ENCODE peak calls at places on chromosomes 11 and 22, in four cellular contexts. C, V, S and E are unnamed samples.

GRCh38 chr11:46039990-46040389 is 81.3 kb downstream of the PHF21A start:
- DNase-seq in V (peak; percentile 62), S (no peak), C (peak; percentile 61), E (no peak)

GRCh38 chr22:20084547-20085413 is 4.7 kb downstream of the DGCR8 start:
- DNase-seq in V (peak; percentile 6), C (peak; percentile 14), S (peak; percentile 38), E (no peak)

GRCh38 chr11:68127791-68128681 is 6.8 kb upstream of the CHKA start:
- DNase-seq in C (peak; percentile 74), V (peak; percentile 76), S (no peak), E (peak; percentile 78)

GRCh38 chr11:45597116-45597515 is 68.3 kb downstream of the CHST1 start:
- DNase-seq in C (no peak), V (no peak), S (no peak), E (no peak)

GRCh38 chr11:104892723-104893511 is 5.3 kb downstream of the CASP12 start:
- DNase-seq in S (no peak), V (peak; percentile 27), C (peak; percentile 55), E (peak; percentile 83)

GRCh38 chr11:67273260-67273990 is 7.2 kb downstream of the GRK2 start:
- DNase-seq in V (no peak), C (no peak), S (no peak), E (no peak)

GRCh38 chr11:57566035-57566504 is 1.4 kb downstream of the UBE2L6 start:
- DNase-seq in C (peak; percentile 58), S (no peak), V (peak; percentile 44), E (peak; percentile 53)

GRCh38 chr22:26887456-26887855 is 230.1 kb downstream of the MIAT start:
- DNase-seq in S (no peak), C (peak; percentile 90), V (peak; percentile 84), E (peak; percentile 54)

GRCh38 chr22:43376765-43377485 is 33.8 kb upstream of the SCUBE1 start:
- DNase-seq in C (no peak), S (no peak), V (no peak), E (no peak)

GRCh38 chr11:102559839-102560238 is 29.3 kb upstream of the MMP7 start:
- DNase-seq in C (no peak), V (no peak), S (no peak), E (no peak)

GRCh38 chr11:100562102-100562501 is 125.0 kb upstream of the ARHGAP42 start:
- DNase-seq in S (no peak), C (peak; percentile 80), V (peak; percentile 80), E (peak; percentile 93)

GRCh38 chr11:130872961-130873360 is 43.3 kb downstream of the SNX19 start:
- DNase-seq in C (peak; percentile 66), V (peak; percentile 59), S (no peak), E (no peak)

GRCh38 chr22:23522642-23523251 is 57.3 kb downstream of the IGLL1 start:
- DNase-seq in V (peak; percentile 42), S (no peak), C (peak; percentile 52), E (peak; percentile 15)

GRCh38 chr11:45161252-45162063 is 15.0 kb downstream of the PRDM11 start:
- DNase-seq in C (no peak), S (no peak), V (no peak), E (no peak)

GRCh38 chr11:66069715-66070603 is at the start of gene PACS1:
- DNase-seq in V (peak; percentile 88), C (peak; percentile 92), S (peak; percentile 74), E (peak; percentile 69)
- TF ChIP-seq CTCF in V (no peak), C (no peak), S (no peak), E (peak; percentile 0)

DNA sequence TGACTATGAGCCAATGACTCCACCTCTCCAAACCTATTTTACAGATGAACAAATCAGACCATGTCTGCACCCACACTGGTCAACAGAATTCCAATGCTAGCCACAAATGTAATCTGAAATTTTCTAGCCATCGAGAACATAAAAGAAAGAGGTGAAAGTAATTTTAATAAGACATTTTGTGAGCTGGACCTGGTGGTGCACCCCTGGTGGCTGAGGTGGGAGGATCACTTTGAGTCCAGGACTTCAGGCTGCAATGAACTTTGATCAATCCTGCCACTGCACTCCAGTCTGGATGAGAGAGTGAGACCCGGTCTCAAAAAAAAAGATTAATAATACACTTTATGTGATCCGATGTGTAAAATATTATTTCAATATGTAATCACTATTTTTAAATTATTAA is 9.4 kb upstream of the RNF185 start:
- DNase-seq in V (no peak), S (no peak), C (peak; percentile 40), E (no peak)
- TF ChIP-seq CTCF in V (peak; percentile 47), S (peak; percentile 6), C (peak; percentile 57), E (peak; percentile 39)

DNA sequence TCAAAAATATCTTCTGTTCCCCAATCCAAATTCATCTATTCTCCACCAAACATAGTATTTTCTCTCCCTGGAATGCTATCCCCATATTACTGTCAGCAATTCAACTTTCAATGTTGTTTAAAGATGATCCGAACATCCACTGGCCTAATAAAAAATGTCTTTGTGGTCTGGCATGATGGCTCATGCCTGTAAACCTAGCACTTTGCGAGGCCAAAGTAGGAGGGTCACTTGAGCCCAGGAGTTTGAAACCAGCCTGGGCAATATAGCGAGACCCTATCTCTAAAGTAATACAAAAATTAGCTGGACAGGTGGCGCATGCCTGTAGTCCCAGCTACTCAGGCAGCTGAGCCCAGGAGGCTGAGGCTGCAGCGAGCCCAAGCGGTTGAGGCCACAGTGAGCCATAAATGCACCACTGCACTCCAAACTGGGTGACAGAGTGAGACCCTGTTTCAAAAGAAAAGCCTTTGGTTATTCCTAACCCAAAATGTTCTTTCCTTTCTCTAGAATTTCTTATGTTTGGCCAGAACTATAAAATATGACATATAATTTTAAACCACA is 29.8 kb downstream of the SIK3 start:
- DNase-seq in C (peak; percentile 24), S (no peak), V (no peak), E (no peak)
- TF ChIP-seq CTCF in C (no peak), S (no peak), V (no peak), E (no peak)

DNA sequence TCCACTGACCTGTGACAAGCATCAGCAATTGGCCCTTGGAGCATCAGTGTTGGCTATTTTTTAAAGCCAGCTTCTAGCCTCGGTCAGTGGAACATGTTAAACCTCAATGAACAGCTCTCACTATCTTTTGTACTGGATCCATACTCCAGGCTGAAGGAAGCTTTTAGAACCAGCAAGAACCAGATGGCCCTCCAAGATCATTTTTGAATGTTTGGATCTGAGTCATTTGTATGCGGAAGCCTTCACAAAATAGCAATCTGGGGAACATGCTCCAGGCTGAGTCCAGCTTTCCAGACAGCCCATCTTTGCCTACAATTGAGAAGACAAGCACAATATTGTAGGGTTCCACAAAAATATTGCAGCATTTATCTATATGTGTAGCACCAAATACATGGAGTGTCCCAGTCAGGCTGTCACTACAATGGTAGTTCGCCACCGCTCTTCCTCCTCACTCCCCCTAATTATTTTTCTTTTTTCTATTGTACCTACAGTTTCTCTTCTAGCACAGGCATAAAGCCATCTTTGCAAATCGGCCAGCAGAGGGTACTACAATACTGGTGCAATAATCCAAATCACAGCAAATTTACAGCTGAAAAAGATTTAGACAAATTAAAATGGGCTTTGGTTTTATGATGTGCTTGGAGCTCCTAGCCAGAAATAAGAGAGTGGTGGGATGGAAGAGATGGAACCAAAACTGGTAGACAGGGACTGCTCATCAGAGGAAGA is 177.4 kb upstream of the BLID start:
- DNase-seq in S (no peak), V (peak; percentile 28), C (peak; percentile 56), E (no peak)
- TF ChIP-seq CTCF in S (no peak), V (peak; percentile 19), C (peak; percentile 44), E (no peak)

GRCh38 chr11:449889-450808 is at the start of gene PTDSS2:
- DNase-seq in C (peak; percentile 99), V (peak; percentile 97), S (peak; percentile 89), E (peak; percentile 95)
- TF ChIP-seq CTCF in C (no peak), V (no peak), S (no peak), E (no peak)

DNA sequence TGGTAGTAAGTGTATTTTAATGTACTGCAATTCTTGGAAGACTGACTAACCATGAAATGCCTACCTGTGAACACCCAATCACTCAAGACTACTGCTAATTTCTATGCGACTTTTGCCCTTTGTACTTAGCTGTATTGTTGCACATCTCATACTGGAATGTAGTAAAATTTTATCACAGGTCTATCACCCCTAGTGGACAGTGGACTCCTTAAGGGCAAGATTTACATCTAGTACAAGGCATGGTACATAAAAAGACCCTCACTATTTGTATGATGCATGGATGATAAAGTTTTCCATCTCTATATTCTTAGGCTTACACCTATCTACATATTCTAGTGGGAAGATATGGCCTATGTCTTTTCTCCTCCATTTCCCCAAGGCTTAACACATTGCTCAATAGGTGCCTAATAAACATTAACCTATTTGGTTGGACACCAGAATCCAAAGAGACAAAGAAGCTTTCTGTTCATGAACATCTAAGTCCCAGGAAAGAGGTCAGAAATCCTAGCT is 26.1 kb downstream of the SERGEF start:
- DNase-seq in S (no peak), V (peak; percentile 7), C (no peak), E (no peak)
- TF ChIP-seq CTCF in S (no peak), V (peak; percentile 37), C (peak; percentile 11), E (no peak)

GRCh38 chr11:65852508-65853248 is 5.3 kb downstream of the CFL1 start:
- DNase-seq in V (no peak), S (no peak), C (no peak), E (no peak)

GRCh38 chr11:65854161-65854592 is 3.8 kb downstream of the CFL1 start:
- DNase-seq in S (no peak), V (no peak), C (no peak), E (no peak)

GRCh38 chr11:65854871-65855837 is 2.8 kb downstream of the CFL1 start:
- DNase-seq in S (no peak), C (no peak), V (no peak), E (no peak)

GRCh38 chr11:65851811-65852507 is 6.0 kb downstream of the CFL1 start:
- DNase-seq in C (peak; percentile 34), S (no peak), V (no peak), E (no peak)

GRCh38 chr11:65853249-65853979 is 4.6 kb downstream of the CFL1 start:
- DNase-seq in C (no peak), S (no peak), V (no peak), E (no peak)
- TF ChIP-seq CTCF in C (no peak), S (no peak), V (peak; percentile 6), E (no peak)

GRCh38 chr11:36034572-36035331 is 90.9 kb downstream of the LDLRAD3 start:
- DNase-seq in C (peak; percentile 85), S (peak; percentile 62), V (peak; percentile 78), E (peak; percentile 17)

GRCh38 chr11:36033082-36033751 is 89.4 kb downstream of the LDLRAD3 start:
- DNase-seq in C (no peak), S (no peak), V (peak; percentile 56), E (no peak)

GRCh38 chr11:36027731-36028130 is 83.9 kb downstream of the LDLRAD3 start:
- DNase-seq in S (no peak), C (no peak), V (no peak), E (no peak)

GRCh38 chr11:36033936-36034335 is 90.1 kb downstream of the LDLRAD3 start:
- DNase-seq in V (no peak), C (no peak), S (no peak), E (no peak)

DNA sequence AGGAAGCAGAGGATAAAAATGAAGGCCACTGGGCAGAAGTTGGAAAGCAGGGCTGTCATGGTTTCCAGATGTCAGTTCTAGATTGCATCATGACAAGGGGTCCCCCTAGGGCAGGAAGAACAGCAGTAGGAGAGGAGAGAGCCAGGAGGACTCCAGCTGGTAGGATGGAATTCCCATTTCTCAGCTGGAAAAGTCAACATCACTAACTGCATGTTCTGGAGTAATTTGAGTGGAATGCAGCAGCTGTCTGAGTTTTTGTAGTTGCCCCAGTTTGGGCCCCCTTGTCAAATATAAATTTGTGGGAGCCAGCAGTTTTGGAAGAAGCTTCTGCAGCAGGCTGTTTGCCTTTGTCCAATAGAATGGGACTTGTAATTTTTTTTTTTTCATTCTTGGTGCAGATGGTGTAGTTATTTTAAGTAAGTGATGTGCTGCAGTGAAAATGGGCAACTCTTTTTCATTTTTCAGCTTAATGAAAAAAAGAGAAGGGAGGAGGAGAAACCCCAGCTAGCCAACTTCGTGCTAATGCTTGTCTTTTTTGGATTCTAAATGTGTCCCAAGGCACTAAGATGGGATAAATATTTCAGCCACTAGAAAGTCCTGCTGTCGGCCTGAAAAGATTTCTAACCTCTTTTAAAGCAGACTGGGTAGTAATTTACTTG is 87.0 kb downstream of the LDLRAD3 start:
- DNase-seq in V (peak; percentile 40), S (no peak), C (peak; percentile 84), E (no peak)
- TF ChIP-seq CTCF in V (no peak), S (no peak), C (no peak), E (no peak)